ENCODE peak calls at places on chromosome 5, in eight cellular contexts. H is activated effector memory CD4-positive, alpha-beta T cell treated with Interleukin-2 at 50 U/mL for 16 hours; I is A549; O is stimulated activated CD8-positive, alpha-beta memory T cell treated with anti-CD3 and anti-CD28 coated beads, Interleukin-2, amount 100 ng/mL, for 1 hour; W is germinal center; X is ELR; U is activated CD4-positive, CD25-positive, alpha-beta regulatory T cell treated with anti-CD3 and anti-CD28 coated beads, Interleukin-2, amount 50 U/mL, for 72 hours; S is GM03348. M is an unnamed sample.

GRCh38 chr5:173823721-173824567 is 64.2 kb upstream of the CPEB4 start:
- DNase-seq in X (peak; percentile 76), S (peak; percentile 85), H (no peak), I (peak; percentile 69), O (no peak), U (no peak), W (peak; percentile 12), M (no peak)

GRCh38 chr5:149223081-149223848 is 48.4 kb upstream of the AFAP1L1 start:
- DNase-seq in X (no peak), U (no peak), W (no peak), O (no peak), I (no peak), H (no peak), S (no peak), M (no peak)

GRCh38 chr5:175202461-175203065 is 241.4 kb downstream of the DRD1 start:
- DNase-seq in X (peak; percentile 57), W (no peak), S (no peak), H (no peak), U (no peak), I (peak; percentile 24), O (no peak), M (peak; percentile 55)

GRCh38 chr5:16933337-16933736 is 2.8 kb downstream of the MYO10 start:
- DNase-seq in U (no peak), W (no peak), H (no peak), X (no peak), O (no peak), S (no peak), I (no peak), M (no peak)

GRCh38 chr5:104793452-104794120 is 1231.0 kb upstream of the NUDT12 start:
- DNase-seq in X (no peak), H (no peak), S (no peak), U (no peak), O (no peak), W (no peak), I (no peak), M (no peak)

GRCh38 chr5:179224741-179225140 is 120.5 kb downstream of the ADAMTS2 start:
- DNase-seq in W (no peak), H (no peak), U (no peak), O (no peak), I (no peak), S (no peak), X (no peak), M (no peak)

GRCh38 chr5:73792687-73793320 is 166.8 kb downstream of the ARHGEF28 start:
- DNase-seq in I (peak; percentile 43), X (peak; percentile 79), W (peak; percentile 24), U (peak; percentile 57), O (peak; percentile 22), H (peak; percentile 29), S (peak; percentile 67), M (no peak)

GRCh38 chr5:149439899-149440655 is 61.0 kb upstream of the IL17B start:
- DNase-seq in W (no peak), O (no peak), I (peak; percentile 96), H (no peak), U (no peak), S (no peak), X (peak; percentile 78), M (no peak)

GRCh38 chr5:137752873-137753226 is 1.3 kb downstream of the HNRNPA0 start:
- DNase-seq in O (no peak), H (peak; percentile 7), X (peak; percentile 64), S (no peak), I (no peak), U (no peak), W (no peak), M (no peak)

GRCh38 chr5:86756839-86757238 is 139.1 kb downstream of the COX7C start:
- DNase-seq in X (no peak), O (no peak), U (no peak), S (no peak), W (no peak), I (no peak), H (no peak), M (no peak)

GRCh38 chr5:110903966-110904365 is 165.2 kb downstream of the SLC25A46 start:
- DNase-seq in I (no peak), S (no peak), H (no peak), U (no peak), X (no peak), O (no peak), W (no peak), M (no peak)

GRCh38 chr5:83294246-83294645 is 177.3 kb upstream of the VCAN start:
- DNase-seq in X (no peak), I (no peak), H (no peak), W (no peak), S (no peak), U (no peak), O (no peak), M (no peak)

GRCh38 chr5:175517824-175518450 is 39.6 kb downstream of the SFXN1 start:
- DNase-seq in X (peak; percentile 90), I (no peak), U (peak; percentile 63), O (peak; percentile 65), S (peak; percentile 40), W (no peak), H (peak; percentile 43), M (no peak)

GRCh38 chr5:1726469-1726865 is 73.2 kb downstream of the MRPL36 start:
- DNase-seq in X (no peak), U (no peak), I (no peak), H (no peak), O (no peak), S (no peak), W (no peak), M (no peak)

GRCh38 chr5:126852104-126852531 is 75.2 kb downstream of the LMNB1 start:
- DNase-seq in O (no peak), X (no peak), I (no peak), H (no peak), W (no peak), S (peak; percentile 50), U (no peak), M (no peak)

GRCh38 chr5:44835693-44836092 is 26.9 kb downstream of the MRPS30 start:
- DNase-seq in S (no peak), X (no peak), U (no peak), I (no peak), H (no peak), W (no peak), O (no peak), M (no peak)

GRCh38 chr5:2190549-2190948 is 307.8 kb upstream of the IRX4 start:
- DNase-seq in X (no peak), I (no peak), W (no peak), O (no peak), S (no peak), U (no peak), H (no peak), M (no peak)

GRCh38 chr5:122089614-122090013 is 11.6 kb upstream of the LOX start:
- DNase-seq in W (no peak), I (no peak), H (no peak), X (peak; percentile 84), O (no peak), S (peak; percentile 41), U (no peak), M (no peak)

GRCh38 chr5:59337240-59337639 is 556.3 kb downstream of the PDE4D start:
- DNase-seq in O (no peak), U (no peak), X (no peak), H (no peak), S (no peak), W (no peak), I (no peak), M (no peak)

GRCh38 chr5:147809830-147810666 is 21.4 kb downstream of the SPINK1 start:
- DNase-seq in U (no peak), O (no peak), S (no peak), W (no peak), X (no peak), I (no peak), H (no peak), M (no peak)

GRCh38 chr5:946720-947625 is 54.3 kb downstream of the TRIP13 start:
- DNase-seq in I (no peak), H (no peak), W (no peak), X (no peak), U (no peak), O (no peak), S (no peak), M (no peak)

GRCh38 chr5:180783340-180784052 is 19.1 kb downstream of the MGAT1 start:
- DNase-seq in I (no peak), S (no peak), U (no peak), X (peak; percentile 35), W (no peak), H (no peak), O (no peak), M (no peak)

GRCh38 chr5:145825751-145826180 is 9.4 kb downstream of the PRELID2 start:
- DNase-seq in U (no peak), W (peak; percentile 8), O (no peak), I (peak; percentile 28), S (peak; percentile 64), X (peak; percentile 81), H (no peak), M (no peak)

GRCh38 chr5:35924950-35925722 is 13.3 kb downstream of the CAPSL start:
- DNase-seq in U (peak; percentile 73), O (peak; percentile 74), H (peak; percentile 78), S (peak; percentile 86), W (peak; percentile 24), I (peak; percentile 37), X (peak; percentile 87), M (peak; percentile 22)

GRCh38 chr5:27708579-27708978 is 670.2 kb upstream of the CDH9 start:
- DNase-seq in I (peak; percentile 14), U (no peak), O (no peak), H (no peak), S (no peak), W (no peak), X (peak; percentile 54), M (no peak)

GRCh38 chr5:34859253-34859652 is 20.3 kb downstream of the TTC23L start:
- DNase-seq in S (no peak), H (no peak), X (no peak), U (no peak), O (no peak), W (no peak), I (no peak), M (no peak)

GRCh38 chr5:40332945-40333344 is 346.8 kb upstream of the PTGER4 start:
- DNase-seq in H (no peak), I (no peak), S (no peak), W (no peak), X (peak; percentile 52), O (no peak), U (no peak), M (no peak)

GRCh38 chr5:129670944-129671343 is 77.0 kb upstream of the MINAR2 start:
- DNase-seq in H (no peak), U (no peak), W (no peak), O (no peak), I (no peak), S (peak; percentile 58), X (peak; percentile 88), M (no peak)

GRCh38 chr5:65825388-65826328 is 100.7 kb upstream of the ERBIN start:
- DNase-seq in U (no peak), W (peak; percentile 6), I (no peak), S (no peak), O (no peak), X (no peak), H (no peak), M (no peak)

GRCh38 chr5:10632110-10632903 is 68.4 kb downstream of the ANKRD33B start:
- DNase-seq in U (peak; percentile 42), W (peak; percentile 78), X (peak; percentile 88), S (peak; percentile 25), O (no peak), I (no peak), H (no peak), M (no peak)

GRCh38 chr5:131630208-131630962 is 4.6 kb downstream of the RAPGEF6 start:
- DNase-seq in U (no peak), O (no peak), I (no peak), X (peak; percentile 57), W (no peak), H (no peak), S (no peak), M (no peak)